ENCODE peak calls at places on chromosomes 4 and X, in eight cellular contexts. S is A549, G is mammary epithelial cell, R is esophagus muscularis mucosa, T is heart right ventricle, M is H1, J is astrocyte of the spinal cord, Q is progenitor cell of endocrine pancreas. B is an unnamed sample.

GRCh38 chr4:152112887-152113286 is 352.1 kb upstream of the GATB start:
- DNase-seq in S (no peak), G (no peak), R (peak; percentile 83), T (no peak), M (no peak), J (no peak), Q (no peak), B (no peak)

GRCh38 chr4:152063301-152064235 is 302.8 kb upstream of the GATB start:
- DNase-seq in S (no peak), G (no peak), R (no peak), T (no peak), M (no peak), J (no peak), Q (no peak), B (no peak)

GRCh38 chr4:114040319-114041116 is 61.1 kb upstream of the ARSJ start:
- DNase-seq in S (no peak), G (peak; percentile 84), R (no peak), T (no peak), M (no peak), J (peak; percentile 45), Q (no peak), B (no peak)

GRCh38 chr4:72031868-72032619 is at the start of gene NPFFR2:
- DNase-seq in S (no peak), G (peak; percentile 2), R (no peak), T (peak; percentile 4), M (peak; percentile 46), J (peak; percentile 48), Q (peak; percentile 46), B (peak; percentile 71)

GRCh38 chr4:185394568-185395254 is 1.0 kb downstream of the LRP2BP start:
- DNase-seq in S (no peak), G (peak; percentile 46), R (no peak), T (no peak), M (no peak), J (no peak), Q (no peak), B (no peak)

GRCh38 chrX:3426552-3426951 is 80.1 kb upstream of the MXRA5 start:
- DNase-seq in S (no peak), G (no peak), R (no peak), T (no peak), M (no peak), J (no peak), Q (no peak), B (no peak)

GRCh38 chr4:104394409-104394813 is 100.3 kb downstream of the CXXC4 start:
- DNase-seq in S (no peak), G (no peak), R (no peak), T (no peak), M (no peak), J (no peak), Q (no peak), B (no peak)

GRCh38 chr4:71231073-71231752 is 107.6 kb upstream of the SLC4A4 start:
- DNase-seq in S (no peak), G (no peak), R (no peak), T (peak; percentile 89), M (no peak), J (peak; percentile 42), Q (no peak), B (no peak)

GRCh38 chr4:10158355-10158942 is 41.9 kb upstream of the WDR1 start:
- DNase-seq in S (no peak), G (peak; percentile 70), R (no peak), T (no peak), M (no peak), J (no peak), Q (no peak), B (no peak)

GRCh38 chr4:11777447-11777846 is 348.8 kb upstream of the HS3ST1 start:
- DNase-seq in S (no peak), G (no peak), R (no peak), T (no peak), M (no peak), J (no peak), Q (no peak), B (no peak)

GRCh38 chrX:48490661-48491060 is 14.7 kb downstream of the FTSJ1 start:
- DNase-seq in S (no peak), G (peak; percentile 77), R (no peak), T (no peak), M (no peak), J (no peak), Q (no peak), B (no peak)

GRCh38 chrX:48491809-48492208 is 15.8 kb downstream of the FTSJ1 start:
- DNase-seq in S (no peak), G (no peak), R (no peak), T (no peak), M (no peak), J (no peak), Q (no peak), B (no peak)

GRCh38 chrX:48496660-48497059 is 12.1 kb upstream of the PORCN start:
- DNase-seq in S (no peak), G (no peak), R (no peak), T (no peak), M (no peak), J (no peak), Q (no peak), B (no peak)

GRCh38 chrX:48492293-48492910 is 16.4 kb upstream of the PORCN start:
- DNase-seq in S (no peak), G (no peak), R (no peak), T (no peak), M (no peak), J (peak; percentile 29), Q (no peak), B (no peak)

GRCh38 chrX:48493890-48494364 is 14.9 kb upstream of the PORCN start:
- DNase-seq in S (no peak), G (no peak), R (no peak), T (no peak), M (peak; percentile 58), J (peak; percentile 63), Q (no peak), B (no peak)
- TF ChIP-seq CTCF in S (no peak), G (peak; percentile 25), R (peak; percentile 18), T (peak; percentile 34), M (peak; percentile 62), J (peak; percentile 36), Q (peak; percentile 49), B (peak; percentile 60)

GRCh38 chrX:30864383-30864785 is 24.7 kb downstream of the TAB3 start:
- DNase-seq in S (no peak), G (no peak), R (no peak), T (no peak), M (no peak), J (no peak), Q (no peak), B (no peak)

GRCh38 chrX:30870572-30870971 is 18.5 kb downstream of the TAB3 start:
- DNase-seq in S (no peak), G (no peak), R (no peak), T (peak; percentile 7), M (no peak), J (no peak), Q (no peak), B (no peak)

GRCh38 chrX:30865612-30866011 is 23.4 kb downstream of the TAB3 start:
- DNase-seq in S (no peak), G (no peak), R (no peak), T (no peak), M (no peak), J (no peak), Q (no peak), B (no peak)

GRCh38 chrX:30863969-30864368 is 25.1 kb downstream of the TAB3 start:
- DNase-seq in S (no peak), G (no peak), R (no peak), T (peak; percentile 28), M (no peak), J (no peak), Q (no peak), B (no peak)

DNA sequence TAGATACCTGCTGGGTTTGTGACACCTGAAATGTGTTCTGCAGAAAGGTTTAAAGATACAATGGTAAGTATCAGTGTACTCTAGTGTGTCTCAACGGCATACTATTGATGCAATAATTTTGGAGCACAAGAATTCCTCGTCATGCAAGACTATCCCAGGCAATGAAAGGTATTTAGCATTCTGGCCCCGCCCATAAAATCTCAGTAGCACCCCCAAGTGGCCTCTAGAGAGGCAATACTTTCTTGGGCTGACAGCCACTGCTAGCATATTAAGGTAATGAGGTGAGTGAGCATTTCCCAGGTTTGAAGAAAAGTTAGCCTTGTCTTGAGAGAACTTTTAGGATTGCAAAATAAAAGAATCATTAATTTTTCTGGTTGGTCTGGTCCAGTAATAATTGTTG is 24.0 kb downstream of the TAB3 start:
- DNase-seq in S (no peak), G (peak; percentile 21), R (no peak), T (no peak), M (peak; percentile 42), J (no peak), Q (no peak), B (no peak)
- TF ChIP-seq CTCF in S (peak; percentile 11), G (peak; percentile 49), R (no peak), T (no peak), M (peak; percentile 42), J (peak; percentile 3), Q (no peak), B (peak; percentile 31)

GRCh38 chr4:119785963-119786362 is 157.4 kb upstream of the PDE5A start:
- DNase-seq in S (no peak), G (peak; percentile 5), R (no peak), T (no peak), M (no peak), J (peak; percentile 33), Q (no peak), B (no peak)
- TF ChIP-seq CTCF in S (peak; percentile 28), G (peak; percentile 20), R (peak; percentile 45), T (peak; percentile 40), M (peak; percentile 42), J (peak; percentile 32), Q (peak; percentile 53), B (peak; percentile 39)

GRCh38 chrX:132957211-132958085 is 981 bp downstream of the HS6ST2 start:
- DNase-seq in S (no peak), G (no peak), R (no peak), T (no peak), M (peak; percentile 60), J (no peak), Q (peak; percentile 54), B (peak; percentile 84)

GRCh38 chrX:132955710-132956109 is 2.7 kb downstream of the HS6ST2 start:
- DNase-seq in S (no peak), G (no peak), R (no peak), T (no peak), M (no peak), J (no peak), Q (no peak), B (no peak)

GRCh38 chrX:132956421-132957210 is 1.8 kb downstream of the HS6ST2 start:
- DNase-seq in S (no peak), G (no peak), R (no peak), T (no peak), M (peak; percentile 55), J (no peak), Q (peak; percentile 23), B (no peak)

GRCh38 chrX:132961511-132961910 is 3.1 kb upstream of the HS6ST2 start:
- DNase-seq in S (no peak), G (no peak), R (peak; percentile 39), T (no peak), M (no peak), J (no peak), Q (no peak), B (no peak)

DNA sequence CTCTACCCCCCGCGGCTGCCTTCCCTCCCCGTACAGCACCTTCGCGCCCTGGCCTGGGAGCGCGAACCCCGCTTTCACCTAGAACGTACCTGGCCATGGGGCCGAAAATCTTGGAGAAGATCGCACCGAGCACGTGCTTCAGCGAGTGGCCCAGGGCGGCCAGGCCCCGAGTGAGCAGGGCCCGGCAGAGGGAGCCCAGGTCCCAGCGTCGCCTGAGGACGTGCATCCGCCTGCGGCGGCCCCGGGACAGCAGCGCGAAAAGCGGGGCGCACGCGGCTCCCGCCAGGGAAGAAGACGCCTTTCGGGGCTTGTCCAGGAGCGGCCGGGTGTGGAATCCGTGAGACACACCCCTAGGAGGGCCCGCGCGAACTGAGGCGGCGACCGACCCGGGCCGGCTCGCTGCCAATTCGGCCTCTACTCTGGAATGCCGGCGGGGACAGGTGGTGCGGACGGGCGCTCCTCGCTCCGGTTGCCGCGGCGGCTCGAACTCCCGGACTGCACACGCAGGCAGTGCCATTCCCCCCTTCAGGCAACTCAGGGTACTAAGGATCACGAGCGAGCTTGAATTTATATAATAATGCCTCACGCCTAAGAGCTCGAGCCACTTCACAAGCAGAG is at the start of gene HS6ST2:
- DNase-seq in S (no peak), G (no peak), R (no peak), T (no peak), M (peak; percentile 57), J (no peak), Q (peak; percentile 52), B (peak; percentile 77)
- TF ChIP-seq CTCF in S (no peak), G (no peak), R (no peak), T (no peak), M (no peak), J (no peak), Q (peak; percentile 51), B (peak; percentile 67)

B was measured in type B pancreatic cell.